ENCODE peak calls at places on chromosomes 1 and 21, in eight cellular contexts. One of them, this sample, is unnamed.

GRCh38 chr1:194419721-194420120 is 1233.3 kb upstream of the B3GALT2 start:
- DNase-seq in neural progenitor cell: no peak
- DNase-seq in mucosa of descending colon: no peak
- DNase-seq in cardiac muscle cell: no peak
- DNase-seq in vagina: no peak
- DNase-seq in PC-3: no peak
- DNase-seq in fibroblast of lung: no peak
- DNase-seq in kidney: no peak
- DNase-seq in this sample: no peak

GRCh38 chr1:228530951-228531731 is 44.0 kb downstream of the RNF187 start:
- DNase-seq in neural progenitor cell: no peak
- DNase-seq in mucosa of descending colon: no peak
- DNase-seq in cardiac muscle cell: no peak
- DNase-seq in vagina: no peak
- DNase-seq in PC-3: no peak
- DNase-seq in fibroblast of lung: no peak
- DNase-seq in kidney: no peak
- DNase-seq in this sample: no peak

GRCh38 chr1:41870076-41870562 is 48.6 kb downstream of the HIVEP3 start:
- DNase-seq in neural progenitor cell: no peak
- DNase-seq in mucosa of descending colon: no peak
- DNase-seq in cardiac muscle cell: no peak
- DNase-seq in vagina: no peak
- DNase-seq in PC-3: peak; percentile 79
- DNase-seq in fibroblast of lung: peak; percentile 85
- DNase-seq in kidney: no peak
- DNase-seq in this sample: no peak

GRCh38 chr1:41313661-41314131 is 47.5 kb upstream of the FOXO6 start:
- DNase-seq in neural progenitor cell: peak; percentile 59
- DNase-seq in mucosa of descending colon: peak; percentile 3
- DNase-seq in cardiac muscle cell: peak; percentile 43
- DNase-seq in vagina: no peak
- DNase-seq in PC-3: peak; percentile 31
- DNase-seq in fibroblast of lung: peak; percentile 21
- DNase-seq in kidney: no peak
- DNase-seq in this sample: no peak

GRCh38 chr1:11671205-11671543 is 7.2 kb downstream of the FBXO6 start:
- DNase-seq in neural progenitor cell: no peak
- DNase-seq in mucosa of descending colon: no peak
- DNase-seq in cardiac muscle cell: no peak
- DNase-seq in vagina: no peak
- DNase-seq in PC-3: no peak
- DNase-seq in fibroblast of lung: no peak
- DNase-seq in kidney: no peak
- DNase-seq in this sample: no peak

GRCh38 chr1:161131721-161132409 is 602 bp downstream of the DEDD start:
- DNase-seq in neural progenitor cell: peak; percentile 36
- DNase-seq in mucosa of descending colon: peak; percentile 21
- DNase-seq in cardiac muscle cell: no peak
- DNase-seq in vagina: no peak
- DNase-seq in PC-3: no peak
- DNase-seq in fibroblast of lung: peak; percentile 40
- DNase-seq in kidney: no peak
- DNase-seq in this sample: peak; percentile 22

GRCh38 chr21:42684109-42684916 is 30.9 kb downstream of the PDE9A start:
- DNase-seq in neural progenitor cell: no peak
- DNase-seq in mucosa of descending colon: no peak
- DNase-seq in cardiac muscle cell: no peak
- DNase-seq in vagina: no peak
- DNase-seq in PC-3: peak; percentile 28
- DNase-seq in fibroblast of lung: no peak
- DNase-seq in kidney: no peak
- DNase-seq in this sample: no peak

GRCh38 chr1:1079408-1080121 is 5.5 kb upstream of the RNF223 start:
- DNase-seq in neural progenitor cell: peak; percentile 80
- DNase-seq in mucosa of descending colon: peak; percentile 65
- DNase-seq in cardiac muscle cell: peak; percentile 85
- DNase-seq in vagina: no peak
- DNase-seq in PC-3: peak; percentile 99
- DNase-seq in fibroblast of lung: peak; percentile 84
- DNase-seq in kidney: peak; percentile 94
- DNase-seq in this sample: peak; percentile 53

GRCh38 chr1:211604548-211604947 is 25.6 kb upstream of the SLC30A1 start:
- DNase-seq in neural progenitor cell: no peak
- DNase-seq in mucosa of descending colon: no peak
- DNase-seq in cardiac muscle cell: no peak
- DNase-seq in vagina: no peak
- DNase-seq in PC-3: no peak
- DNase-seq in fibroblast of lung: no peak
- DNase-seq in kidney: no peak
- DNase-seq in this sample: no peak
- H3K4me3 ChIP-seq in neural progenitor cell: no peak overlapping the region
- H3K4me3 ChIP-seq in mucosa of descending colon: no peak overlapping the region
- H3K4me3 ChIP-seq in cardiac muscle cell: no peak overlapping the region
- H3K4me3 ChIP-seq in vagina: no peak overlapping the region
- H3K4me3 ChIP-seq in PC-3: no peak overlapping the region
- H3K4me3 ChIP-seq in fibroblast of lung: no peak overlapping the region
- H3K4me3 ChIP-seq in kidney: no peak overlapping the region
- H3K4me3 ChIP-seq in this sample: no peak overlapping the region

GRCh38 chr1:205373022-205373421 is 16.3 kb upstream of the KLHDC8A start:
- DNase-seq in neural progenitor cell: no peak
- DNase-seq in mucosa of descending colon: no peak
- DNase-seq in cardiac muscle cell: no peak
- DNase-seq in vagina: no peak
- DNase-seq in PC-3: no peak
- DNase-seq in fibroblast of lung: peak; percentile 55
- DNase-seq in kidney: no peak
- DNase-seq in this sample: no peak
- H3K4me1 ChIP-seq in neural progenitor cell: peaks cover 44% of the 10 kb centered on the region
- H3K4me1 ChIP-seq in mucosa of descending colon: no peaks in the 10 kb centered on the region
- H3K4me1 ChIP-seq in cardiac muscle cell: peaks cover 42% of the 10 kb centered on the region
- H3K4me1 ChIP-seq in vagina: peaks cover 10% of the 10 kb centered on the region
- H3K4me1 ChIP-seq in PC-3: peaks cover 40% of the 10 kb centered on the region
- H3K4me1 ChIP-seq in fibroblast of lung: peaks cover 8% of the 10 kb centered on the region
- H3K4me1 ChIP-seq in kidney: no peaks in the 10 kb centered on the region
- H3K4me1 ChIP-seq in this sample: no peaks in the 10 kb centered on the region

GRCh38 chr1:50417946-50418599 is 5.2 kb downstream of the DMRTA2 start:
- DNase-seq in neural progenitor cell: peak; percentile 56
- DNase-seq in mucosa of descending colon: no peak
- DNase-seq in cardiac muscle cell: no peak
- DNase-seq in vagina: no peak
- DNase-seq in PC-3: no peak
- DNase-seq in fibroblast of lung: no peak
- DNase-seq in kidney: no peak
- DNase-seq in this sample: no peak

GRCh38 chr1:50416553-50417453 is 6.4 kb downstream of the DMRTA2 start:
- DNase-seq in neural progenitor cell: peak; percentile 61
- DNase-seq in mucosa of descending colon: no peak
- DNase-seq in cardiac muscle cell: no peak
- DNase-seq in vagina: no peak
- DNase-seq in PC-3: no peak
- DNase-seq in fibroblast of lung: no peak
- DNase-seq in kidney: no peak
- DNase-seq in this sample: no peak

GRCh38 chr1:50418600-50419109 is 4.6 kb downstream of the DMRTA2 start:
- DNase-seq in neural progenitor cell: peak; percentile 77
- DNase-seq in mucosa of descending colon: no peak
- DNase-seq in cardiac muscle cell: peak; percentile 22
- DNase-seq in vagina: no peak
- DNase-seq in PC-3: no peak
- DNase-seq in fibroblast of lung: no peak
- DNase-seq in kidney: peak; percentile 81
- DNase-seq in this sample: no peak

GRCh38 chr1:50416150-50416527 is 7.1 kb downstream of the DMRTA2 start:
- DNase-seq in neural progenitor cell: peak; percentile 9
- DNase-seq in mucosa of descending colon: no peak
- DNase-seq in cardiac muscle cell: no peak
- DNase-seq in vagina: no peak
- DNase-seq in PC-3: no peak
- DNase-seq in fibroblast of lung: no peak
- DNase-seq in kidney: no peak
- DNase-seq in this sample: no peak

GRCh38 chr1:50417487-50417886 is 5.8 kb downstream of the DMRTA2 start:
- DNase-seq in neural progenitor cell: peak; percentile 54
- DNase-seq in mucosa of descending colon: no peak
- DNase-seq in cardiac muscle cell: no peak
- DNase-seq in vagina: no peak
- DNase-seq in PC-3: no peak
- DNase-seq in fibroblast of lung: no peak
- DNase-seq in kidney: no peak
- DNase-seq in this sample: no peak
- H3K4me3 ChIP-seq in neural progenitor cell: no peak overlapping the region
- H3K4me3 ChIP-seq in mucosa of descending colon: no peak overlapping the region
- H3K4me3 ChIP-seq in cardiac muscle cell: no peak overlapping the region
- H3K4me3 ChIP-seq in vagina: no peak overlapping the region
- H3K4me3 ChIP-seq in PC-3: no peak overlapping the region
- H3K4me3 ChIP-seq in fibroblast of lung: no peak overlapping the region
- H3K4me3 ChIP-seq in kidney: no peak overlapping the region
- H3K4me3 ChIP-seq in this sample: no peak overlapping the region

GRCh38 chr1:64499966-64500365 is 30.0 kb downstream of the CACHD1 start:
- DNase-seq in neural progenitor cell: no peak
- DNase-seq in mucosa of descending colon: no peak
- DNase-seq in cardiac muscle cell: no peak
- DNase-seq in vagina: no peak
- DNase-seq in PC-3: peak; percentile 10
- DNase-seq in fibroblast of lung: no peak
- DNase-seq in kidney: no peak
- DNase-seq in this sample: no peak
- H3K4me1 ChIP-seq in neural progenitor cell: peaks cover 72% of the 10 kb centered on the region
- H3K4me1 ChIP-seq in mucosa of descending colon: peaks cover 4% of the 10 kb centered on the region
- H3K4me1 ChIP-seq in cardiac muscle cell: peaks cover 31% of the 10 kb centered on the region
- H3K4me1 ChIP-seq in vagina: peaks cover 62% of the 10 kb centered on the region
- H3K4me1 ChIP-seq in PC-3: peaks cover 10% of the 10 kb centered on the region
- H3K4me1 ChIP-seq in fibroblast of lung: no peaks in the 10 kb centered on the region
- H3K4me1 ChIP-seq in kidney: peaks cover 4% of the 10 kb centered on the region
- H3K4me1 ChIP-seq in this sample: peaks cover 10% of the 10 kb centered on the region

GRCh38 chr21:46099476-46099875 is 1.6 kb downstream of the COL6A2 start:
- DNase-seq in neural progenitor cell: peak; percentile 34
- DNase-seq in mucosa of descending colon: peak; percentile 49
- DNase-seq in cardiac muscle cell: peak; percentile 50
- DNase-seq in vagina: peak; percentile 85
- DNase-seq in PC-3: peak; percentile 57
- DNase-seq in fibroblast of lung: no peak
- DNase-seq in kidney: peak; percentile 69
- DNase-seq in this sample: peak; percentile 41
- H3K4me3 ChIP-seq in neural progenitor cell: no peak overlapping the region
- H3K4me3 ChIP-seq in mucosa of descending colon: no peak overlapping the region
- H3K4me3 ChIP-seq in cardiac muscle cell: no peak overlapping the region
- H3K4me3 ChIP-seq in vagina: peak overlapping the region; percentile 80
- H3K4me3 ChIP-seq in PC-3: peak overlapping the region; percentile 86
- H3K4me3 ChIP-seq in fibroblast of lung: peak overlapping the region; percentile 91
- H3K4me3 ChIP-seq in kidney: no peak overlapping the region
- H3K4me3 ChIP-seq in this sample: peak overlapping the region; percentile 21